ENCODE peak calls at places on chromosome 2, in seven cellular contexts. One of them, this sample, is unnamed.

GRCh38 chr2:28185153-28185552 is 207.5 kb upstream of the FOSL2 start:
- DNase-seq in frontal cortex: no peak
- DNase-seq in NCI-H774: no peak
- DNase-seq in HEK293T: no peak
- DNase-seq in glutamatergic neuron: no peak
- DNase-seq in KG1: no peak
- DNase-seq in stimulated activated CD4-positive, alpha-beta T cell treated with anti-CD3 and anti-CD28 coated beads, Interleukin-12 subunit alpha, Interleukin-12 subunit beta, amount 100 ng/mL, for 48 hours: no peak
- DNase-seq in this sample: no peak

GRCh38 chr2:12715878-12716249 is 872 bp upstream of the TRIB2 start:
- DNase-seq in KG1: peak
- DNase-seq in stimulated activated CD4-positive, alpha-beta T cell treated with anti-CD3 and anti-CD28 coated beads, Interleukin-12 subunit alpha, Interleukin-12 subunit beta, amount 100 ng/mL, for 48 hours: peak
- DNase-seq in frontal cortex: no peak
- DNase-seq in glutamatergic neuron: peak
- DNase-seq in NCI-H774: peak
- DNase-seq in HEK293T: peak
- DNase-seq in this sample: no peak

GRCh38 chr2:20579866-20580265 is 71.0 kb downstream of the HS1BP3 start:
- DNase-seq in HEK293T: no peak
- DNase-seq in glutamatergic neuron: no peak
- DNase-seq in NCI-H774: no peak
- DNase-seq in frontal cortex: no peak
- DNase-seq in stimulated activated CD4-positive, alpha-beta T cell treated with anti-CD3 and anti-CD28 coated beads, Interleukin-12 subunit alpha, Interleukin-12 subunit beta, amount 100 ng/mL, for 48 hours: no peak
- DNase-seq in KG1: no peak
- DNase-seq in this sample: no peak

GRCh38 chr2:48144777-48145176 is 238.5 kb upstream of the FBXO11 start:
- DNase-seq in NCI-H774: peak
- DNase-seq in stimulated activated CD4-positive, alpha-beta T cell treated with anti-CD3 and anti-CD28 coated beads, Interleukin-12 subunit alpha, Interleukin-12 subunit beta, amount 100 ng/mL, for 48 hours: no peak
- DNase-seq in glutamatergic neuron: no peak
- DNase-seq in frontal cortex: no peak
- DNase-seq in KG1: no peak
- DNase-seq in HEK293T: no peak
- DNase-seq in this sample: peak

GRCh38 chr2:81714817-81715216 is 1410.3 kb upstream of the LRRTM1 start:
- DNase-seq in NCI-H774: no peak
- DNase-seq in HEK293T: no peak
- DNase-seq in frontal cortex: no peak
- DNase-seq in glutamatergic neuron: no peak
- DNase-seq in stimulated activated CD4-positive, alpha-beta T cell treated with anti-CD3 and anti-CD28 coated beads, Interleukin-12 subunit alpha, Interleukin-12 subunit beta, amount 100 ng/mL, for 48 hours: no peak
- DNase-seq in KG1: no peak
- DNase-seq in this sample: no peak

GRCh38 chr2:132589966-132590365 is 80.0 kb downstream of the LYPD1 start:
- DNase-seq in frontal cortex: no peak
- DNase-seq in KG1: no peak
- DNase-seq in HEK293T: no peak
- DNase-seq in NCI-H774: no peak
- DNase-seq in glutamatergic neuron: no peak
- DNase-seq in stimulated activated CD4-positive, alpha-beta T cell treated with anti-CD3 and anti-CD28 coated beads, Interleukin-12 subunit alpha, Interleukin-12 subunit beta, amount 100 ng/mL, for 48 hours: no peak
- DNase-seq in this sample: no peak

GRCh38 chr2:66849128-66849527 is 414.2 kb downstream of the MEIS1 start:
- DNase-seq in KG1: no peak
- DNase-seq in glutamatergic neuron: no peak
- DNase-seq in frontal cortex: no peak
- DNase-seq in NCI-H774: no peak
- DNase-seq in stimulated activated CD4-positive, alpha-beta T cell treated with anti-CD3 and anti-CD28 coated beads, Interleukin-12 subunit alpha, Interleukin-12 subunit beta, amount 100 ng/mL, for 48 hours: no peak
- DNase-seq in HEK293T: no peak
- DNase-seq in this sample: no peak

GRCh38 chr2:10501980-10502802 is 54.1 kb upstream of the ODC1 start:
- DNase-seq in NCI-H774: no peak
- DNase-seq in KG1: no peak
- DNase-seq in glutamatergic neuron: no peak
- DNase-seq in stimulated activated CD4-positive, alpha-beta T cell treated with anti-CD3 and anti-CD28 coated beads, Interleukin-12 subunit alpha, Interleukin-12 subunit beta, amount 100 ng/mL, for 48 hours: no peak
- DNase-seq in frontal cortex: no peak
- DNase-seq in HEK293T: no peak
- DNase-seq in this sample: no peak

GRCh38 chr2:26668041-26668440 is 24.5 kb upstream of the KCNK3 start:
- DNase-seq in frontal cortex: no peak
- DNase-seq in KG1: no peak
- DNase-seq in NCI-H774: no peak
- DNase-seq in stimulated activated CD4-positive, alpha-beta T cell treated with anti-CD3 and anti-CD28 coated beads, Interleukin-12 subunit alpha, Interleukin-12 subunit beta, amount 100 ng/mL, for 48 hours: no peak
- DNase-seq in HEK293T: no peak
- DNase-seq in glutamatergic neuron: no peak
- DNase-seq in this sample: no peak

GRCh38 chr2:23541453-23542334 is 156.7 kb downstream of the KLHL29 start:
- DNase-seq in frontal cortex: no peak
- DNase-seq in glutamatergic neuron: no peak
- DNase-seq in NCI-H774: peak
- DNase-seq in KG1: no peak
- DNase-seq in stimulated activated CD4-positive, alpha-beta T cell treated with anti-CD3 and anti-CD28 coated beads, Interleukin-12 subunit alpha, Interleukin-12 subunit beta, amount 100 ng/mL, for 48 hours: no peak
- DNase-seq in HEK293T: peak
- DNase-seq in this sample: no peak

GRCh38 chr2:150672311-150672710 is 184.8 kb upstream of the RND3 start:
- DNase-seq in frontal cortex: no peak
- DNase-seq in KG1: no peak
- DNase-seq in NCI-H774: no peak
- DNase-seq in stimulated activated CD4-positive, alpha-beta T cell treated with anti-CD3 and anti-CD28 coated beads, Interleukin-12 subunit alpha, Interleukin-12 subunit beta, amount 100 ng/mL, for 48 hours: no peak
- DNase-seq in glutamatergic neuron: no peak
- DNase-seq in HEK293T: no peak
- DNase-seq in this sample: no peak

GRCh38 chr2:227655454-227655853 is 11.2 kb upstream of the SCYGR5 start:
- DNase-seq in glutamatergic neuron: no peak
- DNase-seq in NCI-H774: no peak
- DNase-seq in KG1: no peak
- DNase-seq in stimulated activated CD4-positive, alpha-beta T cell treated with anti-CD3 and anti-CD28 coated beads, Interleukin-12 subunit alpha, Interleukin-12 subunit beta, amount 100 ng/mL, for 48 hours: no peak
- DNase-seq in HEK293T: no peak
- DNase-seq in frontal cortex: no peak
- DNase-seq in this sample: no peak

GRCh38 chr2:100831158-100831715 is 11.3 kb downstream of the NPAS2 start:
- DNase-seq in NCI-H774: no peak
- DNase-seq in KG1: no peak
- DNase-seq in stimulated activated CD4-positive, alpha-beta T cell treated with anti-CD3 and anti-CD28 coated beads, Interleukin-12 subunit alpha, Interleukin-12 subunit beta, amount 100 ng/mL, for 48 hours: no peak
- DNase-seq in glutamatergic neuron: no peak
- DNase-seq in HEK293T: no peak
- DNase-seq in frontal cortex: no peak
- DNase-seq in this sample: no peak

This sample was measured in T47D.